ENCODE peak calls at places on chromosomes 6 and 20, in nine cellular contexts. B, S, L, H, E, J, N, Q and U are unnamed samples.
A peak's percentile ranks its signal among the peaks of the same experiment; 100 is the strongest.

GRCh38 chr20:15909995-15910394 is 663.3 kb downstream of the KIF16B start:
- DNase-seq in S (no peak), L (no peak), E (no peak), J (no peak), Q (no peak), B (no peak), N (no peak), H (no peak), U (no peak)

GRCh38 chr6:36605560-36606391 is 11.6 kb downstream of the SRSF3 start:
- DNase-seq in E (no peak), N (no peak), B (no peak), H (peak; percentile 8), Q (no peak), L (no peak), J (no peak), S (no peak), U (no peak)

GRCh38 chr6:163095401-163095800 is 319.1 kb upstream of the QKI start:
- DNase-seq in N (no peak), E (no peak), Q (no peak), S (no peak), H (no peak), L (no peak), J (no peak), B (no peak), U (no peak)

GRCh38 chr20:38453941-38454340 is 18.7 kb upstream of the RALGAPB start:
- DNase-seq in E (no peak), B (no peak), L (no peak), J (no peak), N (peak; percentile 23), Q (no peak), H (no peak), S (no peak), U (no peak)

GRCh38 chr6:11229267-11230043 is 3.0 kb downstream of the NEDD9 start:
- DNase-seq in S (no peak), Q (no peak), E (no peak), J (no peak), L (no peak), N (no peak), H (peak; percentile 70), B (no peak), U (peak; percentile 82)

GRCh38 chr6:91304506-91304905 is 717.6 kb upstream of the MAP3K7 start:
- DNase-seq in H (no peak), S (no peak), N (no peak), L (no peak), E (no peak), J (no peak), Q (no peak), B (no peak), U (no peak)

GRCh38 chr20:16258766-16259165 is 314.5 kb downstream of the KIF16B start:
- DNase-seq in E (no peak), H (no peak), Q (no peak), J (no peak), B (no peak), N (no peak), L (no peak), S (no peak), U (no peak)

GRCh38 chr6:87815449-87815848 is 113.4 kb upstream of the AKIRIN2 start:
- DNase-seq in N (no peak), B (no peak), L (no peak), S (no peak), E (no peak), H (no peak), J (no peak), Q (no peak), U (no peak)

GRCh38 chr6:18384621-18385020 is 2.5 kb upstream of the RNF144B start:
- DNase-seq in J (no peak), L (no peak), S (no peak), H (no peak), Q (peak; percentile 45), N (no peak), E (no peak), B (no peak), U (no peak)

GRCh38 chr20:30816182-30816645 is 441.2 kb upstream of the DEFB115 start:
- DNase-seq in Q (no peak), B (peak; percentile 37), H (peak; percentile 43), E (peak; percentile 86), N (no peak), L (peak; percentile 92), S (no peak), J (no peak), U (no peak)

GRCh38 chr20:47727170-47727880 is 58.0 kb downstream of the SULF2 start:
- DNase-seq in N (peak; percentile 55), L (no peak), J (no peak), Q (peak; percentile 40), S (peak; percentile 69), H (no peak), B (peak; percentile 53), E (peak; percentile 94), U (no peak)

GRCh38 chr6:166942393-166943168 is 13.8 kb downstream of the RNASET2 start:
- DNase-seq in L (no peak), Q (no peak), S (no peak), E (no peak), H (no peak), N (no peak), J (peak; percentile 46), B (no peak), U (no peak)

GRCh38 chr6:52297433-52297832 is 12.9 kb upstream of the MCM3 start:
- DNase-seq in H (no peak), L (no peak), S (no peak), B (no peak), E (no peak), Q (no peak), N (no peak), J (no peak), U (no peak)

GRCh38 chr6:52288216-52288615 is 3.7 kb upstream of the MCM3 start:
- DNase-seq in B (no peak), N (no peak), S (no peak), L (no peak), E (no peak), H (no peak), Q (no peak), J (no peak), U (no peak)

DNA sequence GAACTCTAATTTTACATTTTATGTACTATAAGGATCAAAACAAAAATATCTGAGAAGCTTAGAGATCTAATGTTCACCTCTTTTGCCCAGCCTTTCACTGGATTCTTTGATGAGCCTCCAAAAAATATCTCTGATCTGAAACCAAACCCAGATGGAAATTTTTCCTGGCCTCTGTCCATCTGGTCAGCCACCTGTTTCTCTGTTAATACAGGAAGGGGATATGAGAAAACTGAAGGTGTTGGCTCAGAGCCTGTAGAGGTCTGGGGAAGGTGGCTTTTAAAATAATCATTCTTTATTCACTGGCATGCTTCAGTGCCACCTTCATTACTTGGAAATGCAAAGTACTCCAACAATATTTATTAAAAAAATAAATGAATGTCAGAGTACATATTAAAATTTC is 8.5 kb upstream of the MCM3 start:
- DNase-seq in J (no peak), E (no peak), B (no peak), L (no peak), N (no peak), H (no peak), Q (no peak), S (no peak), U (no peak)
- TF ChIP-seq CTCF in J (no peak), E (no peak), B (no peak), L (no peak), N (no peak), H (no peak), Q (no peak), S (no peak), U (no peak)

DNA sequence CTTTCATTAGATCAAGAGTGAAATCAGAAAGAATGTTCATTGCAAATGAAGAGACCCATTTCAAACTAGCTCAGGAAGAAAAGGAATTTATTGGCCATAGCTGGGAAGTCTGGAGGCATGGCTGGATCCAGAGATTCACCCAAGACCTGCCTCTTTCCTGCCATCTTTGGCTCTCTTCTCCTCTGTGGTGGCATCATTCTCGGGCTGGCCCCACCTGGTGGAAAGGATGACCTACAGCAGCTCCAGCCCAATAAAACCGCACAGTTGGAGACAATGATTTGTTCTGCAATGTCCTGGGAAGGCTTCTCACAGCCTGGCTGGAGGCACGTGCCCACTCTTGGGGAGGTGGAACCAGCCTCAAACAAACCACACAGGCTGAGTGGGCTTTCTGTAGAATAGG is 18.1 kb upstream of the FERMT1 start:
- DNase-seq in J (no peak), L (peak; percentile 62), N (no peak), Q (no peak), H (peak; percentile 24), E (no peak), S (no peak), B (no peak), U (no peak)
- TF ChIP-seq CTCF in J (peak; percentile 15), L (peak; percentile 22), N (no peak), Q (no peak), H (no peak), E (no peak), S (no peak), B (no peak), U (no peak)

DNA sequence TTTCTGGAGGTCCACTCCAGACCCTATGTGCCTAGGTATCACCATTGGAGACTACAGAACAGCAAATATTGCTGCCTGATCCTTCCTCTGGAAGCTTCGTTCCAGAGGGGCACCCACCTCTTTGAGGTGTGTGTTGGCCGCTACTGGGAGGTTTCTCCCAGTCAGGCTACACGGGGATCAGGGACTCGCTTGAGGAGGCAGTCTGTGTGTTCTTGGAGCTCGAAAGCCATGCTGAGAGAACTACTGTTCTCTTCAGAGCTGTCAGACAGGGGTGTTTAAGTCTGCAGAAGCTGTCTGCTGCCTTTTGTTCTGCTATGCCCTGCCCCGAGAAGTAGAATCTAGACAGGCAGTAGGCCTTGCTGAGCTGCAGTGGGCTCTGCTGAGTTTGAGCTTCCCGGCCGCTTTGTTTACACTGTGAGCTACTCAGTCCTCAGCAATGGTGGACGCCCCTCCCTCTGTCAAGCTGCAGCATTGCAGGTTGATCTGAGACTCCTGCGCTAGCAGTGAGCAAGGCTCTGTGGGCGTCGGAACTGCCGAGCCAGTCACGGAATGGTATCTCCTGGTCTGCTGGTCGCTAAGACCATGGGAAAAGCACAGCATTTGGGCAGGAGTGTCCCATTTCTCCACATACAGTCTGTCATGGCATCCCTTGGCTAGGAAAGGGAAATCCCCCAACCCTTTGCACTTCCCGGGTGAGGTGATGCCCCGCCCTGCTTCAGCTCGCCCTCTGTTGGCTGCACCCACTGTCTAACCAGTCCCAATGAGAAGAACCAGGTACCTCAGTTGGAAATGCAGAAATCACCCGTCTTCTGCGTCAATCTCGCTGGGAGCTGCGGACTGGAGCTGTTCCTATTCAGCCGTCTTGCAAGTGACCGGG is 32.5 kb upstream of the ASCC3 start:
- DNase-seq in S (no peak), N (no peak), L (no peak), Q (no peak), B (no peak), E (no peak), J (peak; percentile 35), H (peak; percentile 62), U (peak; percentile 13)
- TF ChIP-seq CTCF in S (no peak), N (no peak), L (no peak), Q (no peak), B (no peak), E (no peak), J (no peak), H (no peak), U (no peak)

GRCh38 chr20:53678315-53678989 is 84.8 kb upstream of the ZNF217 start:
- DNase-seq in N (no peak), H (no peak), B (no peak), J (peak; percentile 20), L (no peak), S (no peak), Q (no peak), E (no peak), U (no peak)
- TF ChIP-seq CTCF in N (no peak), H (no peak), B (no peak), J (peak; percentile 14), L (no peak), S (no peak), Q (no peak), E (no peak), U (no peak)